ENCODE peak calls at places on chromosomes 1 and 21, in nine cellular contexts. B is stimulated activated CD4-positive, alpha-beta T cell treated with anti-CD3 and anti-CD28 coated beads, Interleukin-1b, Interleukin-23, amount 100 ng/mL, for 4 hours; V is activated CD8-positive, alpha-beta T cell treated with anti-CD3 and anti-CD28 coated beads for 36 hours; T is HuH-7.5; U is NCI-H2081; W is ascending aorta; Z is kidney; C is T-helper 9 cell; N is A549. L is an unnamed sample.

GRCh38 chr1:221747840-221748239 is 6.0 kb upstream of the DUSP10 start:
- DNase-seq in B (no peak), V (no peak), T (no peak), U (no peak), W (no peak), Z (no peak), C (no peak), N (no peak), L (no peak)

GRCh38 chr1:88943221-88943620 is 49.2 kb downstream of the KYAT3 start:
- DNase-seq in B (no peak), V (no peak), T (no peak), U (no peak), W (no peak), Z (no peak), C (no peak), N (no peak), L (no peak)

GRCh38 chr1:145706282-145706681 is 886 bp downstream of the PDZK1 start:
- DNase-seq in B (no peak), V (no peak), T (no peak), U (no peak), W (no peak), Z (no peak), C (no peak), N (peak), L (no peak)

GRCh38 chr21:32207096-32207716 is 71.6 kb downstream of the MIS18A start:
- DNase-seq in B (no peak), V (no peak), T (no peak), U (peak), W (no peak), Z (no peak), C (no peak), N (no peak), L (no peak)

GRCh38 chr1:39690943-39691382 is 270 bp downstream of the HPCAL4 start:
- DNase-seq in B (no peak), V (peak), T (no peak), U (no peak), W (no peak), Z (no peak), C (no peak), N (no peak), L (no peak)

GRCh38 chr1:63261736-63262142 is 60.6 kb upstream of the FOXD3 start:
- DNase-seq in B (no peak), V (no peak), T (no peak), U (no peak), W (no peak), Z (no peak), C (no peak), N (no peak), L (no peak)

GRCh38 chr1:1287288-1288110 is 7.3 kb downstream of the SCNN1D start:
- DNase-seq in B (no peak), V (no peak), T (no peak), U (no peak), W (no peak), Z (peak), C (no peak), N (no peak), L (peak)

GRCh38 chr1:105909811-105910210 is 1146.7 kb upstream of the PRMT6 start:
- DNase-seq in B (no peak), V (no peak), T (no peak), U (no peak), W (no peak), Z (no peak), C (no peak), N (no peak), L (no peak)

GRCh38 chr1:44677201-44677520 is 2.6 kb downstream of the ARMH1 start:
- DNase-seq in B (no peak), V (no peak), T (peak), U (peak), W (no peak), Z (no peak), C (no peak), N (peak), L (no peak)

GRCh38 chr1:36524359-36525062 is 41.8 kb upstream of the CSF3R start:
- DNase-seq in B (no peak), V (no peak), T (no peak), U (no peak), W (peak), Z (no peak), C (no peak), N (no peak), L (no peak)

GRCh38 chr1:192756314-192756713 is 52.5 kb upstream of the RGS2 start:
- DNase-seq in B (no peak), V (no peak), T (no peak), U (no peak), W (no peak), Z (no peak), C (no peak), N (no peak), L (no peak)

GRCh38 chr1:180156631-180157091 is 2.0 kb downstream of the QSOX1 start:
- DNase-seq in B (no peak), V (no peak), T (no peak), U (no peak), W (no peak), Z (no peak), C (no peak), N (no peak), L (no peak)

GRCh38 chr1:192959657-192960186 is 99.4 kb downstream of the UCHL5 start:
- DNase-seq in B (no peak), V (no peak), T (no peak), U (no peak), W (no peak), Z (no peak), C (no peak), N (no peak), L (no peak)

GRCh38 chr1:193348126-193349045 is 162.0 kb upstream of the B3GALT2 start:
- DNase-seq in B (no peak), V (no peak), T (no peak), U (no peak), W (no peak), Z (no peak), C (no peak), N (no peak), L (no peak)

L was measured in spleen.